ENCODE peak calls at places on chromosome 1, in seven cellular contexts. One of them, this sample, is unnamed.

GRCh38 chr1:238961790-238962189 is 424.6 kb upstream of the CHRM3 start:
- ATAC-seq in esophagus mucosa: no peak
- ATAC-seq in activated T-cell treated with anti-CD3 and anti-CD28 coated beads, Interleukin-2, amount 50 U/mL, for 4 hours: no peak
- ATAC-seq in activated CD8-positive, alpha-beta memory T cell treated with anti-CD3 and anti-CD28 coated beads, Interleukin-2, amount 10 ng/mL, durations not matched to agents 7 days and 5 days: no peak
- ATAC-seq in RWPE2: peak
- ATAC-seq in effector memory CD8-positive, alpha-beta T cell: no peak
- ATAC-seq in right cardiac atrium: no peak
- ATAC-seq in this sample: no peak

GRCh38 chr1:73593804-73594203 is 604.2 kb downstream of the LRRIQ3 start:
- ATAC-seq in activated CD8-positive, alpha-beta memory T cell treated with anti-CD3 and anti-CD28 coated beads, Interleukin-2, amount 10 ng/mL, durations not matched to agents 7 days and 5 days: no peak
- ATAC-seq in esophagus mucosa: peak
- ATAC-seq in effector memory CD8-positive, alpha-beta T cell: no peak
- ATAC-seq in right cardiac atrium: no peak
- ATAC-seq in RWPE2: peak
- ATAC-seq in activated T-cell treated with anti-CD3 and anti-CD28 coated beads, Interleukin-2, amount 50 U/mL, for 4 hours: no peak
- ATAC-seq in this sample: no peak

GRCh38 chr1:51312718-51313117 is 17.6 kb downstream of the TTC39A start:
- ATAC-seq in RWPE2: no peak
- ATAC-seq in activated CD8-positive, alpha-beta memory T cell treated with anti-CD3 and anti-CD28 coated beads, Interleukin-2, amount 10 ng/mL, durations not matched to agents 7 days and 5 days: no peak
- ATAC-seq in effector memory CD8-positive, alpha-beta T cell: no peak
- ATAC-seq in right cardiac atrium: no peak
- ATAC-seq in activated T-cell treated with anti-CD3 and anti-CD28 coated beads, Interleukin-2, amount 50 U/mL, for 4 hours: no peak
- ATAC-seq in esophagus mucosa: no peak
- ATAC-seq in this sample: no peak

GRCh38 chr1:171935086-171935485 is 93.8 kb downstream of the DNM3 start:
- ATAC-seq in right cardiac atrium: no peak
- ATAC-seq in activated T-cell treated with anti-CD3 and anti-CD28 coated beads, Interleukin-2, amount 50 U/mL, for 4 hours: no peak
- ATAC-seq in esophagus mucosa: no peak
- ATAC-seq in activated CD8-positive, alpha-beta memory T cell treated with anti-CD3 and anti-CD28 coated beads, Interleukin-2, amount 10 ng/mL, durations not matched to agents 7 days and 5 days: no peak
- ATAC-seq in effector memory CD8-positive, alpha-beta T cell: no peak
- ATAC-seq in RWPE2: no peak
- ATAC-seq in this sample: no peak

GRCh38 chr1:47848985-47849610 is 148.1 kb downstream of the TRABD2B start:
- ATAC-seq in effector memory CD8-positive, alpha-beta T cell: no peak
- ATAC-seq in activated T-cell treated with anti-CD3 and anti-CD28 coated beads, Interleukin-2, amount 50 U/mL, for 4 hours: no peak
- ATAC-seq in activated CD8-positive, alpha-beta memory T cell treated with anti-CD3 and anti-CD28 coated beads, Interleukin-2, amount 10 ng/mL, durations not matched to agents 7 days and 5 days: no peak
- ATAC-seq in right cardiac atrium: no peak
- ATAC-seq in RWPE2: no peak
- ATAC-seq in esophagus mucosa: no peak
- ATAC-seq in this sample: no peak

GRCh38 chr1:173295995-173296394 is 88.9 kb upstream of the TNFSF4 start:
- ATAC-seq in RWPE2: no peak
- ATAC-seq in effector memory CD8-positive, alpha-beta T cell: no peak
- ATAC-seq in esophagus mucosa: no peak
- ATAC-seq in activated T-cell treated with anti-CD3 and anti-CD28 coated beads, Interleukin-2, amount 50 U/mL, for 4 hours: no peak
- ATAC-seq in right cardiac atrium: no peak
- ATAC-seq in activated CD8-positive, alpha-beta memory T cell treated with anti-CD3 and anti-CD28 coated beads, Interleukin-2, amount 10 ng/mL, durations not matched to agents 7 days and 5 days: no peak
- ATAC-seq in this sample: no peak

GRCh38 chr1:33943978-33944377 is 80.1 kb downstream of the HMGB4 start:
- ATAC-seq in activated T-cell treated with anti-CD3 and anti-CD28 coated beads, Interleukin-2, amount 50 U/mL, for 4 hours: no peak
- ATAC-seq in RWPE2: peak
- ATAC-seq in activated CD8-positive, alpha-beta memory T cell treated with anti-CD3 and anti-CD28 coated beads, Interleukin-2, amount 10 ng/mL, durations not matched to agents 7 days and 5 days: no peak
- ATAC-seq in right cardiac atrium: no peak
- ATAC-seq in effector memory CD8-positive, alpha-beta T cell: no peak
- ATAC-seq in esophagus mucosa: no peak
- ATAC-seq in this sample: no peak

GRCh38 chr1:248710305-248710900 is 7.8 kb upstream of the OR14I1 start:
- ATAC-seq in RWPE2: no peak
- ATAC-seq in effector memory CD8-positive, alpha-beta T cell: no peak
- ATAC-seq in activated CD8-positive, alpha-beta memory T cell treated with anti-CD3 and anti-CD28 coated beads, Interleukin-2, amount 10 ng/mL, durations not matched to agents 7 days and 5 days: no peak
- ATAC-seq in esophagus mucosa: no peak
- ATAC-seq in right cardiac atrium: no peak
- ATAC-seq in activated T-cell treated with anti-CD3 and anti-CD28 coated beads, Interleukin-2, amount 50 U/mL, for 4 hours: no peak
- ATAC-seq in this sample: no peak

GRCh38 chr1:19369396-19370090 is 57.4 kb downstream of the SLC66A1 start:
- ATAC-seq in esophagus mucosa: peak
- ATAC-seq in effector memory CD8-positive, alpha-beta T cell: no peak
- ATAC-seq in right cardiac atrium: peak
- ATAC-seq in RWPE2: no peak
- ATAC-seq in activated T-cell treated with anti-CD3 and anti-CD28 coated beads, Interleukin-2, amount 50 U/mL, for 4 hours: no peak
- ATAC-seq in activated CD8-positive, alpha-beta memory T cell treated with anti-CD3 and anti-CD28 coated beads, Interleukin-2, amount 10 ng/mL, durations not matched to agents 7 days and 5 days: no peak
- ATAC-seq in this sample: no peak

GRCh38 chr1:244301595-244302130 is 150.0 kb downstream of the ADSS2 start:
- ATAC-seq in right cardiac atrium: peak
- ATAC-seq in activated T-cell treated with anti-CD3 and anti-CD28 coated beads, Interleukin-2, amount 50 U/mL, for 4 hours: no peak
- ATAC-seq in esophagus mucosa: no peak
- ATAC-seq in effector memory CD8-positive, alpha-beta T cell: no peak
- ATAC-seq in RWPE2: no peak
- ATAC-seq in activated CD8-positive, alpha-beta memory T cell treated with anti-CD3 and anti-CD28 coated beads, Interleukin-2, amount 10 ng/mL, durations not matched to agents 7 days and 5 days: no peak
- ATAC-seq in this sample: no peak

GRCh38 chr1:10677508-10678364 is 118.7 kb downstream of the CASZ1 start:
- ATAC-seq in right cardiac atrium: no peak
- ATAC-seq in activated CD8-positive, alpha-beta memory T cell treated with anti-CD3 and anti-CD28 coated beads, Interleukin-2, amount 10 ng/mL, durations not matched to agents 7 days and 5 days: no peak
- ATAC-seq in esophagus mucosa: no peak
- ATAC-seq in RWPE2: no peak
- ATAC-seq in effector memory CD8-positive, alpha-beta T cell: no peak
- ATAC-seq in activated T-cell treated with anti-CD3 and anti-CD28 coated beads, Interleukin-2, amount 50 U/mL, for 4 hours: no peak
- ATAC-seq in this sample: no peak

GRCh38 chr1:203340112-203340804 is 10.7 kb downstream of the FMOD start:
- ATAC-seq in esophagus mucosa: peak
- ATAC-seq in activated T-cell treated with anti-CD3 and anti-CD28 coated beads, Interleukin-2, amount 50 U/mL, for 4 hours: peak
- ATAC-seq in RWPE2: peak
- ATAC-seq in right cardiac atrium: peak
- ATAC-seq in activated CD8-positive, alpha-beta memory T cell treated with anti-CD3 and anti-CD28 coated beads, Interleukin-2, amount 10 ng/mL, durations not matched to agents 7 days and 5 days: peak
- ATAC-seq in effector memory CD8-positive, alpha-beta T cell: peak
- ATAC-seq in this sample: peak

GRCh38 chr1:51736702-51737101 is 119.8 kb downstream of the OSBPL9 start:
- ATAC-seq in RWPE2: peak
- ATAC-seq in activated T-cell treated with anti-CD3 and anti-CD28 coated beads, Interleukin-2, amount 50 U/mL, for 4 hours: no peak
- ATAC-seq in esophagus mucosa: peak
- ATAC-seq in right cardiac atrium: peak
- ATAC-seq in effector memory CD8-positive, alpha-beta T cell: no peak
- ATAC-seq in activated CD8-positive, alpha-beta memory T cell treated with anti-CD3 and anti-CD28 coated beads, Interleukin-2, amount 10 ng/mL, durations not matched to agents 7 days and 5 days: no peak
- ATAC-seq in this sample: no peak

GRCh38 chr1:113788802-113789201 is 23.5 kb downstream of the RSBN1 start:
- ATAC-seq in right cardiac atrium: no peak
- ATAC-seq in esophagus mucosa: no peak
- ATAC-seq in effector memory CD8-positive, alpha-beta T cell: no peak
- ATAC-seq in activated T-cell treated with anti-CD3 and anti-CD28 coated beads, Interleukin-2, amount 50 U/mL, for 4 hours: no peak
- ATAC-seq in activated CD8-positive, alpha-beta memory T cell treated with anti-CD3 and anti-CD28 coated beads, Interleukin-2, amount 10 ng/mL, durations not matched to agents 7 days and 5 days: no peak
- ATAC-seq in RWPE2: no peak
- ATAC-seq in this sample: no peak

GRCh38 chr1:169060906-169061683 is 45.4 kb upstream of the ATP1B1 start:
- ATAC-seq in activated CD8-positive, alpha-beta memory T cell treated with anti-CD3 and anti-CD28 coated beads, Interleukin-2, amount 10 ng/mL, durations not matched to agents 7 days and 5 days: no peak
- ATAC-seq in esophagus mucosa: no peak
- ATAC-seq in activated T-cell treated with anti-CD3 and anti-CD28 coated beads, Interleukin-2, amount 50 U/mL, for 4 hours: no peak
- ATAC-seq in right cardiac atrium: peak
- ATAC-seq in RWPE2: no peak
- ATAC-seq in effector memory CD8-positive, alpha-beta T cell: no peak
- ATAC-seq in this sample: no peak

GRCh38 chr1:32411261-32411660 is 17.0 kb upstream of the BSDC1 start:
- ATAC-seq in activated CD8-positive, alpha-beta memory T cell treated with anti-CD3 and anti-CD28 coated beads, Interleukin-2, amount 10 ng/mL, durations not matched to agents 7 days and 5 days: no peak
- ATAC-seq in RWPE2: no peak
- ATAC-seq in right cardiac atrium: no peak
- ATAC-seq in effector memory CD8-positive, alpha-beta T cell: no peak
- ATAC-seq in esophagus mucosa: no peak
- ATAC-seq in activated T-cell treated with anti-CD3 and anti-CD28 coated beads, Interleukin-2, amount 50 U/mL, for 4 hours: no peak
- ATAC-seq in this sample: no peak

GRCh38 chr1:28313710-28314510 is 14.9 kb upstream of the MED18 start:
- ATAC-seq in RWPE2: peak
- ATAC-seq in activated T-cell treated with anti-CD3 and anti-CD28 coated beads, Interleukin-2, amount 50 U/mL, for 4 hours: no peak
- ATAC-seq in esophagus mucosa: peak
- ATAC-seq in right cardiac atrium: peak
- ATAC-seq in activated CD8-positive, alpha-beta memory T cell treated with anti-CD3 and anti-CD28 coated beads, Interleukin-2, amount 10 ng/mL, durations not matched to agents 7 days and 5 days: no peak
- ATAC-seq in effector memory CD8-positive, alpha-beta T cell: no peak
- ATAC-seq in this sample: no peak

GRCh38 chr1:58966103-58966916 is 182.5 kb upstream of the JUN start:
- ATAC-seq in activated CD8-positive, alpha-beta memory T cell treated with anti-CD3 and anti-CD28 coated beads, Interleukin-2, amount 10 ng/mL, durations not matched to agents 7 days and 5 days: no peak
- ATAC-seq in RWPE2: no peak
- ATAC-seq in esophagus mucosa: no peak
- ATAC-seq in effector memory CD8-positive, alpha-beta T cell: no peak
- ATAC-seq in activated T-cell treated with anti-CD3 and anti-CD28 coated beads, Interleukin-2, amount 50 U/mL, for 4 hours: no peak
- ATAC-seq in right cardiac atrium: no peak
- ATAC-seq in this sample: no peak

GRCh38 chr1:161484613-161485012 is 20.6 kb upstream of the FCGR2A start:
- ATAC-seq in activated T-cell treated with anti-CD3 and anti-CD28 coated beads, Interleukin-2, amount 50 U/mL, for 4 hours: peak
- ATAC-seq in esophagus mucosa: no peak
- ATAC-seq in effector memory CD8-positive, alpha-beta T cell: peak
- ATAC-seq in activated CD8-positive, alpha-beta memory T cell treated with anti-CD3 and anti-CD28 coated beads, Interleukin-2, amount 10 ng/mL, durations not matched to agents 7 days and 5 days: peak
- ATAC-seq in right cardiac atrium: no peak
- ATAC-seq in RWPE2: no peak
- ATAC-seq in this sample: peak

GRCh38 chr1:166127003-166127402 is 39.8 kb downstream of the FAM78B start:
- ATAC-seq in activated T-cell treated with anti-CD3 and anti-CD28 coated beads, Interleukin-2, amount 50 U/mL, for 4 hours: no peak
- ATAC-seq in esophagus mucosa: no peak
- ATAC-seq in RWPE2: no peak
- ATAC-seq in activated CD8-positive, alpha-beta memory T cell treated with anti-CD3 and anti-CD28 coated beads, Interleukin-2, amount 10 ng/mL, durations not matched to agents 7 days and 5 days: no peak
- ATAC-seq in right cardiac atrium: no peak
- ATAC-seq in effector memory CD8-positive, alpha-beta T cell: no peak
- ATAC-seq in this sample: peak

GRCh38 chr1:38990401-38990745 is 703 bp upstream of the AKIRIN1 start:
- ATAC-seq in RWPE2: no peak
- ATAC-seq in activated CD8-positive, alpha-beta memory T cell treated with anti-CD3 and anti-CD28 coated beads, Interleukin-2, amount 10 ng/mL, durations not matched to agents 7 days and 5 days: no peak
- ATAC-seq in activated T-cell treated with anti-CD3 and anti-CD28 coated beads, Interleukin-2, amount 50 U/mL, for 4 hours: peak
- ATAC-seq in right cardiac atrium: no peak
- ATAC-seq in esophagus mucosa: no peak
- ATAC-seq in effector memory CD8-positive, alpha-beta T cell: peak
- ATAC-seq in this sample: no peak

GRCh38 chr1:105636052-105636451 is 1420.4 kb upstream of the PRMT6 start:
- ATAC-seq in esophagus mucosa: no peak
- ATAC-seq in RWPE2: no peak
- ATAC-seq in activated T-cell treated with anti-CD3 and anti-CD28 coated beads, Interleukin-2, amount 50 U/mL, for 4 hours: no peak
- ATAC-seq in right cardiac atrium: no peak
- ATAC-seq in activated CD8-positive, alpha-beta memory T cell treated with anti-CD3 and anti-CD28 coated beads, Interleukin-2, amount 10 ng/mL, durations not matched to agents 7 days and 5 days: no peak
- ATAC-seq in effector memory CD8-positive, alpha-beta T cell: no peak
- ATAC-seq in this sample: peak

GRCh38 chr1:24385160-24385939 is 28.2 kb downstream of the STPG1 start:
- ATAC-seq in esophagus mucosa: peak
- ATAC-seq in right cardiac atrium: no peak
- ATAC-seq in RWPE2: no peak
- ATAC-seq in activated T-cell treated with anti-CD3 and anti-CD28 coated beads, Interleukin-2, amount 50 U/mL, for 4 hours: peak
- ATAC-seq in effector memory CD8-positive, alpha-beta T cell: peak
- ATAC-seq in activated CD8-positive, alpha-beta memory T cell treated with anti-CD3 and anti-CD28 coated beads, Interleukin-2, amount 10 ng/mL, durations not matched to agents 7 days and 5 days: peak
- ATAC-seq in this sample: peak

GRCh38 chr1:174036204-174036603 is 14.0 kb upstream of the RC3H1 start:
- ATAC-seq in esophagus mucosa: no peak
- ATAC-seq in activated T-cell treated with anti-CD3 and anti-CD28 coated beads, Interleukin-2, amount 50 U/mL, for 4 hours: no peak
- ATAC-seq in RWPE2: no peak
- ATAC-seq in activated CD8-positive, alpha-beta memory T cell treated with anti-CD3 and anti-CD28 coated beads, Interleukin-2, amount 10 ng/mL, durations not matched to agents 7 days and 5 days: no peak
- ATAC-seq in effector memory CD8-positive, alpha-beta T cell: no peak
- ATAC-seq in right cardiac atrium: no peak
- ATAC-seq in this sample: no peak

GRCh38 chr1:51960262-51960661 is 30.2 kb downstream of the RAB3B start:
- ATAC-seq in right cardiac atrium: no peak
- ATAC-seq in activated CD8-positive, alpha-beta memory T cell treated with anti-CD3 and anti-CD28 coated beads, Interleukin-2, amount 10 ng/mL, durations not matched to agents 7 days and 5 days: no peak
- ATAC-seq in RWPE2: peak
- ATAC-seq in esophagus mucosa: no peak
- ATAC-seq in effector memory CD8-positive, alpha-beta T cell: no peak
- ATAC-seq in activated T-cell treated with anti-CD3 and anti-CD28 coated beads, Interleukin-2, amount 50 U/mL, for 4 hours: no peak
- ATAC-seq in this sample: no peak

GRCh38 chr1:66618390-66618789 is 84.4 kb downstream of the SGIP1 start:
- ATAC-seq in activated CD8-positive, alpha-beta memory T cell treated with anti-CD3 and anti-CD28 coated beads, Interleukin-2, amount 10 ng/mL, durations not matched to agents 7 days and 5 days: no peak
- ATAC-seq in effector memory CD8-positive, alpha-beta T cell: no peak
- ATAC-seq in activated T-cell treated with anti-CD3 and anti-CD28 coated beads, Interleukin-2, amount 50 U/mL, for 4 hours: peak
- ATAC-seq in esophagus mucosa: no peak
- ATAC-seq in RWPE2: no peak
- ATAC-seq in right cardiac atrium: no peak
- ATAC-seq in this sample: no peak

GRCh38 chr1:209190591-209191241 is 392.8 kb upstream of the CAMK1G start:
- ATAC-seq in effector memory CD8-positive, alpha-beta T cell: no peak
- ATAC-seq in activated T-cell treated with anti-CD3 and anti-CD28 coated beads, Interleukin-2, amount 50 U/mL, for 4 hours: no peak
- ATAC-seq in RWPE2: peak
- ATAC-seq in right cardiac atrium: peak
- ATAC-seq in activated CD8-positive, alpha-beta memory T cell treated with anti-CD3 and anti-CD28 coated beads, Interleukin-2, amount 10 ng/mL, durations not matched to agents 7 days and 5 days: no peak
- ATAC-seq in esophagus mucosa: peak
- ATAC-seq in this sample: peak

GRCh38 chr1:46529031-46529630 is 22.3 kb downstream of the KNCN start:
- ATAC-seq in esophagus mucosa: peak
- ATAC-seq in activated T-cell treated with anti-CD3 and anti-CD28 coated beads, Interleukin-2, amount 50 U/mL, for 4 hours: no peak
- ATAC-seq in activated CD8-positive, alpha-beta memory T cell treated with anti-CD3 and anti-CD28 coated beads, Interleukin-2, amount 10 ng/mL, durations not matched to agents 7 days and 5 days: peak
- ATAC-seq in RWPE2: peak
- ATAC-seq in effector memory CD8-positive, alpha-beta T cell: no peak
- ATAC-seq in right cardiac atrium: no peak
- ATAC-seq in this sample: no peak

GRCh38 chr1:233732206-233732605 is 118.3 kb downstream of the KCNK1 start:
- ATAC-seq in RWPE2: no peak
- ATAC-seq in esophagus mucosa: no peak
- ATAC-seq in right cardiac atrium: no peak
- ATAC-seq in activated T-cell treated with anti-CD3 and anti-CD28 coated beads, Interleukin-2, amount 50 U/mL, for 4 hours: no peak
- ATAC-seq in effector memory CD8-positive, alpha-beta T cell: no peak
- ATAC-seq in activated CD8-positive, alpha-beta memory T cell treated with anti-CD3 and anti-CD28 coated beads, Interleukin-2, amount 10 ng/mL, durations not matched to agents 7 days and 5 days: no peak
- ATAC-seq in this sample: no peak

GRCh38 chr1:161195171-161195570 is 3.7 kb downstream of the ADAMTS4 start:
- ATAC-seq in activated T-cell treated with anti-CD3 and anti-CD28 coated beads, Interleukin-2, amount 50 U/mL, for 4 hours: no peak
- ATAC-seq in activated CD8-positive, alpha-beta memory T cell treated with anti-CD3 and anti-CD28 coated beads, Interleukin-2, amount 10 ng/mL, durations not matched to agents 7 days and 5 days: no peak
- ATAC-seq in right cardiac atrium: no peak
- ATAC-seq in effector memory CD8-positive, alpha-beta T cell: peak
- ATAC-seq in RWPE2: no peak
- ATAC-seq in esophagus mucosa: no peak
- ATAC-seq in this sample: peak

This sample was measured in stimulated activated memory B cell treated with anti-CD40 and anti-IgM and Interleukin-4, amounts not matched to agents 10 μg/mL and 1 μg/mL and 100 μg/mL, for 72 hours.